ENCODE peak calls at places on chromosomes 6 and 20, in four cellular contexts. C is cardiac fibroblast; Z is IMR-90; F is activated CD8-positive, alpha-beta T cell treated with anti-CD3 and anti-CD28 coated beads for 36 hours. M is an unnamed sample.
A peak's percentile ranks its signal among the peaks of the same experiment; 100 is the strongest.

GRCh38 chr20:38148328-38149102 is 16.6 kb downstream of the TGM2 start:
- DNase-seq in Z (no peak), C (no peak), F (no peak), M (no peak)

GRCh38 chr20:53623454-53624206 is 30.0 kb upstream of the ZNF217 start:
- DNase-seq in F (peak; percentile 63), C (peak; percentile 88), Z (peak; percentile 77), M (peak; percentile 42)

GRCh38 chr6:121597654-121598053 is 162.2 kb downstream of the GJA1 start:
- DNase-seq in Z (peak; percentile 90), C (peak; percentile 74), F (no peak), M (peak; percentile 54)

GRCh38 chr6:142885182-142885867 is 59.7 kb downstream of the HIVEP2 start:
- DNase-seq in C (peak; percentile 98), F (peak; percentile 58), Z (peak; percentile 99), M (peak; percentile 32)

GRCh38 chr6:166942393-166943168 is 13.8 kb downstream of the RNASET2 start:
- DNase-seq in C (no peak), Z (peak; percentile 46), F (peak; percentile 70), M (no peak)

GRCh38 chr6:699319-699718 is 6.4 kb upstream of the EXOC2 start:
- DNase-seq in F (no peak), Z (peak; percentile 34), C (peak; percentile 20), M (no peak)

GRCh38 chr20:3804254-3804751 is 8.2 kb downstream of the CDC25B start:
- DNase-seq in Z (no peak), C (no peak), F (no peak), M (no peak)

GRCh38 chr20:43571771-43572170 is 12.9 kb downstream of the SGK2 start:
- DNase-seq in Z (no peak), F (no peak), C (no peak), M (no peak)

GRCh38 chr6:128025478-128025877 is 124.6 kb upstream of the THEMIS start:
- DNase-seq in Z (no peak), F (no peak), C (no peak), M (no peak)

GRCh38 chr6:152046118-152046517 is 238.6 kb downstream of the ESR1 start:
- DNase-seq in Z (no peak), C (no peak), F (no peak), M (no peak)

GRCh38 chr6:157281570-157281969 is 41.7 kb downstream of the TMEM242 start:
- DNase-seq in C (no peak), F (no peak), Z (no peak), M (no peak)

DNA sequence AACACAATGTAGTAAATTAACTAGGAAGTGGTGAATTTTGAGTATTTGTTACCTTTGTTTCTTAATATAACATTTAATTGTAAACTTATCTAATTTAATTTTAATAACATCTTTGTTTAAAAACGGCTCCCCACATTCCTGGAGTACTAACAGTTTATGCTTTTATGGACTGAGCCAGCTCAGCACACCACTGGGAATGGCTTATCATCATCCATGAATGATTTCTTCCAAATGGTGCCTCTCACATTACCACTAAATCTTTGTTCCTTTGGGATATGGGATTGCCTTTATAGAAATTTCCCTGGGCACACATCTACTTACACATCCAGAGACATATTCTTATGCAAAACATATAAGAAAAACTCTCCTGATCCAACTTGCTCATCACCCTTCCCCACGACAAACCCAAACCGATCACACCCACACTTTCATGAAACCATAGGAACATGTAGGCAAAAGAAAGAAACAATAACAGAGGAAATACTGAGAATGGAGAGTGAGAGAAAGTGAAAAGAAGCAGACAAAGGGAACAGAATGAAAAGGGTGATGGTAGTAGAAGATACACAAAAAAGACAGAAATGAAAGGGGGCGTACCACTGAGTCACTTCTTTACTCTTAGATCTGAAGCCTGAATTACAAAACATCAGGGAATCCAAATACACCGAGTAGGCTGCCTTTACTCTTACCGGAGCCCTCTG is 58.5 kb upstream of the KCNK16 start:
- DNase-seq in F (no peak), Z (no peak), C (no peak), M (no peak)
- TF ChIP-seq CTCF in F (no peak), Z (no peak), C (no peak), M (no peak)

GRCh38 chr6:31597006-31597405 is 4.2 kb upstream of the NCR3 start:
- DNase-seq in Z (peak; percentile 31), F (peak; percentile 71), C (peak; percentile 54), M (no peak)
- TF ChIP-seq CTCF in Z (peak; percentile 37), F (peak; percentile 80), C (peak; percentile 41), M (peak; percentile 28)

GRCh38 chr6:56764081-56764566 is 121.4 kb upstream of the DST start:
- DNase-seq in F (no peak), C (peak; percentile 64), Z (peak; percentile 53), M (no peak)
- TF ChIP-seq CTCF in F (no peak), C (peak; percentile 60), Z (peak; percentile 35), M (peak; percentile 22)

DNA sequence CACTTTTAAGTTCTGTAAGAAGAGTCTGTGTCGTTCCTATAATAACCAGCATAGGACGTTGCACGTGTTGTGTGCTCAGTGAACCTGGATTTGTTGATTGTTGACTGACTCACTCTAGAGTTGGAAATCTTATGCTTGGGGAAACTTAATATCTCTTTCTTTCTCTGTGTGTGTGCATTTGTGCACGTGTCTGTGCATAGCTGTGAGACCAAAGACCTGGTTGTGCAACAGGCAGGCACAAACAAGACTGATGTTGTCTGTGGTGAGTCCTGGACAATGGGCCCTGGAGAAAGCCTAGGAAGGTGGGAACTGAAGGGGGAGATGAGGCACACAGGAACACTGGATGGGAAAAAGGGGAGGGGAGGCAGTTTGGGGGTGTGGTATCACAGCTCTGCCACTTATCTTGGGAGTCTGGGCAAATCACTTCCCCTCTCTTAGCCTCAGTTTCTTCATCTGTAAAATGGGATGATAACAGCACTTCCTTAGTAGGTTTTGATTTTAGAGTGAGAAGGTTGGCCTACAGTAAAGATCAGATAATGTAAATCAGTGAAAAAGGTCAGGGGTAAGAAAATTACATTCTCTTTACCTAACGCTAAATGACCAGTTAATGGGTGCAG is 8.4 kb downstream of the CD40 start:
- DNase-seq in F (no peak), Z (no peak), C (no peak), M (no peak)
- TF ChIP-seq CTCF in F (no peak), Z (no peak), C (no peak), M (no peak)